ENCODE peak calls at places on chromosomes 6 and 20, in nine cellular contexts. One of them, this sample, is unnamed.

GRCh38 chr20:49868964-49869363 is 46.4 kb downstream of the SPATA2 start:
- DNase-seq in bronchial epithelial cell: no peak
- DNase-seq in dorsolateral prefrontal cortex: no peak
- DNase-seq in fibroblast of pulmonary artery: no peak
- DNase-seq in astrocyte: no peak
- DNase-seq in DND-41: no peak
- DNase-seq in endodermal cell: no peak
- DNase-seq in testis: no peak
- DNase-seq in AG10803: no peak
- DNase-seq in this sample: no peak

GRCh38 chr6:125821825-125822281 is 31.1 kb downstream of the NCOA7 start:
- DNase-seq in bronchial epithelial cell: no peak
- DNase-seq in dorsolateral prefrontal cortex: no peak
- DNase-seq in fibroblast of pulmonary artery: no peak
- DNase-seq in astrocyte: peak; percentile 20
- DNase-seq in DND-41: no peak
- DNase-seq in endodermal cell: no peak
- DNase-seq in testis: no peak
- DNase-seq in AG10803: no peak
- DNase-seq in this sample: no peak

GRCh38 chr6:56959094-56959493 is 4.2 kb downstream of the BEND6 start:
- DNase-seq in bronchial epithelial cell: no peak
- DNase-seq in dorsolateral prefrontal cortex: no peak
- DNase-seq in fibroblast of pulmonary artery: no peak
- DNase-seq in astrocyte: peak; percentile 82
- DNase-seq in DND-41: no peak
- DNase-seq in endodermal cell: no peak
- DNase-seq in testis: no peak
- DNase-seq in AG10803: no peak
- DNase-seq in this sample: no peak

GRCh38 chr6:21845018-21845417 is 251.5 kb downstream of the SOX4 start:
- DNase-seq in bronchial epithelial cell: no peak
- DNase-seq in dorsolateral prefrontal cortex: no peak
- DNase-seq in fibroblast of pulmonary artery: peak; percentile 61
- DNase-seq in astrocyte: no peak
- DNase-seq in DND-41: no peak
- DNase-seq in endodermal cell: no peak
- DNase-seq in testis: no peak
- DNase-seq in AG10803: no peak
- DNase-seq in this sample: no peak

GRCh38 chr6:130708338-130708737 is 118.9 kb upstream of the SMLR1 start:
- DNase-seq in bronchial epithelial cell: peak; percentile 40
- DNase-seq in dorsolateral prefrontal cortex: no peak
- DNase-seq in fibroblast of pulmonary artery: no peak
- DNase-seq in astrocyte: no peak
- DNase-seq in DND-41: peak; percentile 18
- DNase-seq in endodermal cell: no peak
- DNase-seq in testis: no peak
- DNase-seq in AG10803: peak; percentile 10
- DNase-seq in this sample: no peak

GRCh38 chr6:51570168-51570921 is 517.1 kb downstream of the PKHD1 start:
- DNase-seq in bronchial epithelial cell: peak; percentile 41
- DNase-seq in dorsolateral prefrontal cortex: no peak
- DNase-seq in fibroblast of pulmonary artery: no peak
- DNase-seq in astrocyte: no peak
- DNase-seq in DND-41: no peak
- DNase-seq in endodermal cell: no peak
- DNase-seq in testis: no peak
- DNase-seq in AG10803: no peak
- DNase-seq in this sample: no peak

GRCh38 chr6:35216832-35217811 is 3.4 kb downstream of the SCUBE3 start:
- DNase-seq in bronchial epithelial cell: no peak
- DNase-seq in dorsolateral prefrontal cortex: no peak
- DNase-seq in fibroblast of pulmonary artery: no peak
- DNase-seq in astrocyte: no peak
- DNase-seq in DND-41: no peak
- DNase-seq in endodermal cell: peak; percentile 55
- DNase-seq in testis: no peak
- DNase-seq in AG10803: no peak
- DNase-seq in this sample: no peak

GRCh38 chr20:41373384-41373783 is 6.8 kb upstream of the EMILIN3 start:
- DNase-seq in bronchial epithelial cell: no peak
- DNase-seq in dorsolateral prefrontal cortex: no peak
- DNase-seq in fibroblast of pulmonary artery: no peak
- DNase-seq in astrocyte: no peak
- DNase-seq in DND-41: no peak
- DNase-seq in endodermal cell: no peak
- DNase-seq in testis: no peak
- DNase-seq in AG10803: no peak
- DNase-seq in this sample: no peak

GRCh38 chr6:161446296-161446925 is 172.6 kb upstream of the AGPAT4 start:
- DNase-seq in bronchial epithelial cell: no peak
- DNase-seq in dorsolateral prefrontal cortex: no peak
- DNase-seq in fibroblast of pulmonary artery: no peak
- DNase-seq in astrocyte: no peak
- DNase-seq in DND-41: no peak
- DNase-seq in endodermal cell: no peak
- DNase-seq in testis: no peak
- DNase-seq in AG10803: no peak
- DNase-seq in this sample: no peak

GRCh38 chr6:161444966-161445799 is 171.3 kb upstream of the AGPAT4 start:
- DNase-seq in bronchial epithelial cell: no peak
- DNase-seq in dorsolateral prefrontal cortex: no peak
- DNase-seq in fibroblast of pulmonary artery: no peak
- DNase-seq in astrocyte: peak; percentile 67
- DNase-seq in DND-41: no peak
- DNase-seq in endodermal cell: no peak
- DNase-seq in testis: no peak
- DNase-seq in AG10803: peak; percentile 48
- DNase-seq in this sample: no peak

GRCh38 chr6:161444464-161444863 is 170.6 kb upstream of the AGPAT4 start:
- DNase-seq in bronchial epithelial cell: peak; percentile 30
- DNase-seq in dorsolateral prefrontal cortex: peak; percentile 77
- DNase-seq in fibroblast of pulmonary artery: peak; percentile 53
- DNase-seq in astrocyte: peak; percentile 84
- DNase-seq in DND-41: no peak
- DNase-seq in endodermal cell: peak; percentile 71
- DNase-seq in testis: peak; percentile 77
- DNase-seq in AG10803: peak; percentile 55
- DNase-seq in this sample: no peak

GRCh38 chr6:161442381-161442858 is 168.6 kb upstream of the AGPAT4 start:
- DNase-seq in bronchial epithelial cell: no peak
- DNase-seq in dorsolateral prefrontal cortex: no peak
- DNase-seq in fibroblast of pulmonary artery: no peak
- DNase-seq in astrocyte: no peak
- DNase-seq in DND-41: no peak
- DNase-seq in endodermal cell: no peak
- DNase-seq in testis: no peak
- DNase-seq in AG10803: no peak
- DNase-seq in this sample: no peak

GRCh38 chr6:161443868-161444267 is 170.0 kb upstream of the AGPAT4 start:
- DNase-seq in bronchial epithelial cell: no peak
- DNase-seq in dorsolateral prefrontal cortex: peak; percentile 45
- DNase-seq in fibroblast of pulmonary artery: no peak
- DNase-seq in astrocyte: peak; percentile 74
- DNase-seq in DND-41: no peak
- DNase-seq in endodermal cell: peak; percentile 88
- DNase-seq in testis: peak; percentile 41
- DNase-seq in AG10803: peak; percentile 39
- DNase-seq in this sample: no peak
- TF ChIP-seq CTCF in bronchial epithelial cell: no peak
- TF ChIP-seq CTCF in dorsolateral prefrontal cortex: no peak
- TF ChIP-seq CTCF in fibroblast of pulmonary artery: no peak
- TF ChIP-seq CTCF in astrocyte: no peak
- TF ChIP-seq CTCF in DND-41: no peak
- TF ChIP-seq CTCF in endodermal cell: no peak
- TF ChIP-seq CTCF in testis: no peak
- TF ChIP-seq CTCF in AG10803: no peak
- TF ChIP-seq CTCF in this sample: no peak

GRCh38 chr6:12311106-12311505 is 20.9 kb downstream of the EDN1 start:
- DNase-seq in bronchial epithelial cell: peak; percentile 84
- DNase-seq in dorsolateral prefrontal cortex: no peak
- DNase-seq in fibroblast of pulmonary artery: peak; percentile 37
- DNase-seq in astrocyte: no peak
- DNase-seq in DND-41: no peak
- DNase-seq in endodermal cell: no peak
- DNase-seq in testis: no peak
- DNase-seq in AG10803: no peak
- DNase-seq in this sample: no peak
- TF ChIP-seq CTCF in bronchial epithelial cell: peak; percentile 27
- TF ChIP-seq CTCF in dorsolateral prefrontal cortex: no peak
- TF ChIP-seq CTCF in fibroblast of pulmonary artery: peak; percentile 8
- TF ChIP-seq CTCF in astrocyte: no peak
- TF ChIP-seq CTCF in DND-41: no peak
- TF ChIP-seq CTCF in endodermal cell: peak; percentile 20
- TF ChIP-seq CTCF in testis: no peak
- TF ChIP-seq CTCF in AG10803: no peak
- TF ChIP-seq CTCF in this sample: no peak

GRCh38 chr6:16767765-16768514 is 6.7 kb upstream of the ATXN1 start:
- DNase-seq in bronchial epithelial cell: no peak
- DNase-seq in dorsolateral prefrontal cortex: no peak
- DNase-seq in fibroblast of pulmonary artery: no peak
- DNase-seq in astrocyte: no peak
- DNase-seq in DND-41: no peak
- DNase-seq in endodermal cell: no peak
- DNase-seq in testis: no peak
- DNase-seq in AG10803: no peak
- DNase-seq in this sample: no peak

GRCh38 chr6:16766836-16767745 is 5.8 kb upstream of the ATXN1 start:
- DNase-seq in bronchial epithelial cell: no peak
- DNase-seq in dorsolateral prefrontal cortex: no peak
- DNase-seq in fibroblast of pulmonary artery: no peak
- DNase-seq in astrocyte: peak; percentile 74
- DNase-seq in DND-41: no peak
- DNase-seq in endodermal cell: no peak
- DNase-seq in testis: no peak
- DNase-seq in AG10803: no peak
- DNase-seq in this sample: no peak

GRCh38 chr6:16769986-16770376 is 8.7 kb upstream of the ATXN1 start:
- DNase-seq in bronchial epithelial cell: no peak
- DNase-seq in dorsolateral prefrontal cortex: no peak
- DNase-seq in fibroblast of pulmonary artery: peak; percentile 70
- DNase-seq in astrocyte: peak; percentile 92
- DNase-seq in DND-41: no peak
- DNase-seq in endodermal cell: no peak
- DNase-seq in testis: no peak
- DNase-seq in AG10803: peak; percentile 86
- DNase-seq in this sample: no peak

GRCh38 chr6:16770701-16771569 is 9.7 kb upstream of the ATXN1 start:
- DNase-seq in bronchial epithelial cell: peak; percentile 64
- DNase-seq in dorsolateral prefrontal cortex: peak; percentile 82
- DNase-seq in fibroblast of pulmonary artery: peak; percentile 83
- DNase-seq in astrocyte: peak; percentile 65
- DNase-seq in DND-41: peak; percentile 70
- DNase-seq in endodermal cell: peak; percentile 92
- DNase-seq in testis: peak; percentile 89
- DNase-seq in AG10803: peak; percentile 85
- DNase-seq in this sample: peak; percentile 59

DNA sequence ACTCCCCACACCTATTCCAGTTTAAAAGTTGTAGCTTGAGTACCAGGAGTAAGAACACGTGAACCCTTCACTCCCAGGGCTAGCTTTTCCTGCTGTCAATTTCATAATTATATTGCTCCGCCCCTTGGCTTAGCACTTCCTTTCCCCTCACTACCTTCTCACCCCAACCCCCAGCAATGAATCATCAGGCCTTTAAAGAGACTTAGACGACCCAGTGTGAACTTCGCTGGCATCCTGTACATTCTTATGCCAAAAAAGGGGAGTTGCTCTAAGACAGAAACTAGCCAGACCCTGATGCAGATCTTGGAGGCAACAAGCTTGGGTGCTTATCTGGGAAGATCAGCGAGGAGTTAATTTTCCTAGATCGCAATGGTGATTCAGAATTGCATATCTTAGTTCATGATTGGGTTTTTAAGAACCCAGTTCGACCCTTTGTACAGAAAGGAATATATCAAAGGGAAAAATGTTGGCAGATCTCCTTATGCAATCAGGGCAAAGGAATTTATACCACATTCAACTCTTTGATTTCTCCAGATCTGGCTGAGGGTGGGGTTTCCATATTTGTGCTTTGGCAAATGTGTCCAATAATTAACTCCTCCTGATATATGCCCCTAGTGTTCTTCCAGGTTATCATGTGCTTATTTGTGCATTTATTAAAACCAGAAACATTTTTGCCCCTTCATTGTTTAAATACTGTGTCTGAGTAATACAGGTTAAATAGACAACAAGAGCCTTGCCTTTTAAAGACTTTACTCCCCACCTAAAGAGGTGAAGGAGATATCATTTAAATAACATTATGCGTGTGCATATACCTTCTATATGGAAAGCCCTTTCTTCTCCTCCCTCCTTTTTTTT is 8.1 kb upstream of the ATXN1 start:
- DNase-seq in bronchial epithelial cell: peak; percentile 95
- DNase-seq in dorsolateral prefrontal cortex: no peak
- DNase-seq in fibroblast of pulmonary artery: peak; percentile 85
- DNase-seq in astrocyte: peak; percentile 99
- DNase-seq in DND-41: peak; percentile 67
- DNase-seq in endodermal cell: peak; percentile 54
- DNase-seq in testis: no peak
- DNase-seq in AG10803: peak; percentile 91
- DNase-seq in this sample: no peak
- TF ChIP-seq CTCF in bronchial epithelial cell: no peak
- TF ChIP-seq CTCF in dorsolateral prefrontal cortex: no peak
- TF ChIP-seq CTCF in fibroblast of pulmonary artery: no peak
- TF ChIP-seq CTCF in astrocyte: no peak
- TF ChIP-seq CTCF in DND-41: no peak
- TF ChIP-seq CTCF in endodermal cell: no peak
- TF ChIP-seq CTCF in testis: no peak
- TF ChIP-seq CTCF in AG10803: peak; percentile 12
- TF ChIP-seq CTCF in this sample: no peak

GRCh38 chr6:151690303-151690702 is 117.2 kb upstream of the ESR1 start:
- DNase-seq in bronchial epithelial cell: no peak
- DNase-seq in dorsolateral prefrontal cortex: no peak
- DNase-seq in fibroblast of pulmonary artery: peak; percentile 12
- DNase-seq in astrocyte: no peak
- DNase-seq in DND-41: no peak
- DNase-seq in endodermal cell: no peak
- DNase-seq in testis: no peak
- DNase-seq in AG10803: peak; percentile 37
- DNase-seq in this sample: no peak
- TF ChIP-seq CTCF in bronchial epithelial cell: no peak
- TF ChIP-seq CTCF in dorsolateral prefrontal cortex: peak; percentile 10
- TF ChIP-seq CTCF in fibroblast of pulmonary artery: no peak
- TF ChIP-seq CTCF in astrocyte: no peak
- TF ChIP-seq CTCF in DND-41: no peak
- TF ChIP-seq CTCF in endodermal cell: no peak
- TF ChIP-seq CTCF in testis: no peak
- TF ChIP-seq CTCF in AG10803: peak; percentile 35
- TF ChIP-seq CTCF in this sample: no peak